ENCODE peak calls at places on chromosomes 3 and 15, in five cellular contexts. One of them, this sample, is unnamed.

GRCh38 chr15:33963831-33964664 is 4.2 kb upstream of the CHRM5 start:
- DNase-seq in cardiac muscle cell: peak
- DNase-seq in lung: no peak
- DNase-seq in fibroblast of lung: peak
- DNase-seq in CD8-positive, alpha-beta T cell: no peak
- DNase-seq in this sample: no peak

GRCh38 chr15:23823508-23823907 is 136.4 kb upstream of the NDN start:
- DNase-seq in lung: no peak
- DNase-seq in fibroblast of lung: no peak
- DNase-seq in CD8-positive, alpha-beta T cell: no peak
- DNase-seq in cardiac muscle cell: no peak
- DNase-seq in this sample: no peak

GRCh38 chr3:50356553-50356952 is 2.8 kb downstream of the TMEM115 start:
- DNase-seq in CD8-positive, alpha-beta T cell: no peak
- DNase-seq in lung: peak
- DNase-seq in fibroblast of lung: peak
- DNase-seq in cardiac muscle cell: peak
- DNase-seq in this sample: no peak

GRCh38 chr3:148790841-148791240 is 36.8 kb upstream of the CPB1 start:
- DNase-seq in cardiac muscle cell: peak
- DNase-seq in lung: no peak
- DNase-seq in fibroblast of lung: peak
- DNase-seq in CD8-positive, alpha-beta T cell: no peak
- DNase-seq in this sample: no peak

GRCh38 chr3:63333815-63334214 is 55.7 kb downstream of the SYNPR start:
- DNase-seq in CD8-positive, alpha-beta T cell: no peak
- DNase-seq in lung: no peak
- DNase-seq in fibroblast of lung: peak
- DNase-seq in cardiac muscle cell: peak
- DNase-seq in this sample: no peak

GRCh38 chr15:55279746-55280351 is 9.8 kb downstream of the RAB27A start:
- DNase-seq in cardiac muscle cell: peak
- DNase-seq in lung: no peak
- DNase-seq in fibroblast of lung: peak
- DNase-seq in CD8-positive, alpha-beta T cell: no peak
- DNase-seq in this sample: peak

GRCh38 chr3:136772709-136773108 is 20.5 kb upstream of the STAG1 start:
- DNase-seq in CD8-positive, alpha-beta T cell: no peak
- DNase-seq in lung: no peak
- DNase-seq in cardiac muscle cell: no peak
- DNase-seq in fibroblast of lung: peak
- DNase-seq in this sample: no peak

GRCh38 chr3:492586-493296 is 296.2 kb downstream of the CHL1 start:
- DNase-seq in lung: no peak
- DNase-seq in fibroblast of lung: no peak
- DNase-seq in cardiac muscle cell: no peak
- DNase-seq in CD8-positive, alpha-beta T cell: no peak
- DNase-seq in this sample: no peak

GRCh38 chr3:8736436-8736835 is 2.8 kb downstream of the CAV3 start:
- DNase-seq in lung: no peak
- DNase-seq in fibroblast of lung: no peak
- DNase-seq in cardiac muscle cell: no peak
- DNase-seq in CD8-positive, alpha-beta T cell: no peak
- DNase-seq in this sample: no peak

GRCh38 chr3:74119221-74119620 is 494.5 kb upstream of the PDZRN3 start:
- DNase-seq in CD8-positive, alpha-beta T cell: no peak
- DNase-seq in cardiac muscle cell: no peak
- DNase-seq in fibroblast of lung: no peak
- DNase-seq in lung: no peak
- DNase-seq in this sample: no peak

GRCh38 chr15:74234598-74234875 is 1.6 kb upstream of the CCDC33 start:
- DNase-seq in CD8-positive, alpha-beta T cell: no peak
- DNase-seq in cardiac muscle cell: no peak
- DNase-seq in lung: no peak
- DNase-seq in fibroblast of lung: no peak
- DNase-seq in this sample: no peak

GRCh38 chr3:133472242-133472641 is 72.4 kb downstream of the BFSP2 start:
- DNase-seq in lung: no peak
- DNase-seq in CD8-positive, alpha-beta T cell: no peak
- DNase-seq in fibroblast of lung: peak
- DNase-seq in cardiac muscle cell: peak
- DNase-seq in this sample: no peak

GRCh38 chr3:194189243-194189791 is 53.4 kb downstream of the HES1 start:
- DNase-seq in lung: no peak
- DNase-seq in CD8-positive, alpha-beta T cell: no peak
- DNase-seq in cardiac muscle cell: peak
- DNase-seq in fibroblast of lung: no peak
- DNase-seq in this sample: no peak
- H3K4me3 ChIP-seq in lung: no peak
- H3K4me3 ChIP-seq in CD8-positive, alpha-beta T cell: no peak
- H3K4me3 ChIP-seq in cardiac muscle cell: no peak
- H3K4me3 ChIP-seq in fibroblast of lung: no peak
- H3K4me3 ChIP-seq in this sample: no peak

GRCh38 chr3:184157206-184157605 is 2.0 kb downstream of the DVL3 start:
- DNase-seq in fibroblast of lung: no peak
- DNase-seq in CD8-positive, alpha-beta T cell: no peak
- DNase-seq in lung: no peak
- DNase-seq in cardiac muscle cell: no peak
- DNase-seq in this sample: no peak

GRCh38 chr3:184154909-184155643 is at the start of gene DVL3:
- DNase-seq in fibroblast of lung: peak
- DNase-seq in CD8-positive, alpha-beta T cell: peak
- DNase-seq in cardiac muscle cell: peak
- DNase-seq in lung: peak
- DNase-seq in this sample: no peak

GRCh38 chr3:184156522-184156955 is 1.4 kb downstream of the DVL3 start:
- DNase-seq in lung: no peak
- DNase-seq in CD8-positive, alpha-beta T cell: no peak
- DNase-seq in cardiac muscle cell: peak
- DNase-seq in fibroblast of lung: peak
- DNase-seq in this sample: no peak

GRCh38 chr3:184158394-184158793 is 3.2 kb downstream of the DVL3 start:
- DNase-seq in fibroblast of lung: no peak
- DNase-seq in cardiac muscle cell: no peak
- DNase-seq in CD8-positive, alpha-beta T cell: no peak
- DNase-seq in lung: no peak
- DNase-seq in this sample: no peak

GRCh38 chr3:184155644-184156521 is 706 bp downstream of the DVL3 start:
- DNase-seq in fibroblast of lung: peak
- DNase-seq in cardiac muscle cell: no peak
- DNase-seq in CD8-positive, alpha-beta T cell: peak
- DNase-seq in lung: no peak
- DNase-seq in this sample: no peak
- TF ChIP-seq CTCF in fibroblast of lung: no peak
- TF ChIP-seq CTCF in cardiac muscle cell: no peak
- TF ChIP-seq CTCF in CD8-positive, alpha-beta T cell: no peak
- TF ChIP-seq CTCF in lung: no peak
- TF ChIP-seq CTCF in this sample: no peak

GRCh38 chr3:141739731-141740130 is 1.6 kb downstream of the RNF7 start:
- DNase-seq in fibroblast of lung: no peak
- DNase-seq in lung: no peak
- DNase-seq in cardiac muscle cell: no peak
- DNase-seq in CD8-positive, alpha-beta T cell: no peak
- DNase-seq in this sample: no peak
- H3K4me3 ChIP-seq in fibroblast of lung: peak
- H3K4me3 ChIP-seq in lung: no peak
- H3K4me3 ChIP-seq in cardiac muscle cell: peak
- H3K4me3 ChIP-seq in CD8-positive, alpha-beta T cell: peak
- H3K4me3 ChIP-seq in this sample: peak

GRCh38 chr3:72160351-72160750 is 375.4 kb upstream of the PROK2 start:
- DNase-seq in lung: no peak
- DNase-seq in CD8-positive, alpha-beta T cell: no peak
- DNase-seq in fibroblast of lung: no peak
- DNase-seq in cardiac muscle cell: no peak
- DNase-seq in this sample: no peak

GRCh38 chr3:72163809-72164634 is 379.1 kb upstream of the PROK2 start:
- DNase-seq in CD8-positive, alpha-beta T cell: no peak
- DNase-seq in lung: no peak
- DNase-seq in fibroblast of lung: no peak
- DNase-seq in cardiac muscle cell: no peak
- DNase-seq in this sample: no peak

GRCh38 chr3:72159487-72159886 is 374.5 kb upstream of the PROK2 start:
- DNase-seq in CD8-positive, alpha-beta T cell: no peak
- DNase-seq in lung: no peak
- DNase-seq in cardiac muscle cell: no peak
- DNase-seq in fibroblast of lung: no peak
- DNase-seq in this sample: no peak

GRCh38 chr3:72162649-72163184 is 377.8 kb upstream of the PROK2 start:
- DNase-seq in lung: no peak
- DNase-seq in CD8-positive, alpha-beta T cell: no peak
- DNase-seq in fibroblast of lung: no peak
- DNase-seq in cardiac muscle cell: no peak
- DNase-seq in this sample: no peak

GRCh38 chr3:72161870-72162617 is 377.1 kb upstream of the PROK2 start:
- DNase-seq in lung: no peak
- DNase-seq in fibroblast of lung: peak
- DNase-seq in cardiac muscle cell: no peak
- DNase-seq in CD8-positive, alpha-beta T cell: no peak
- DNase-seq in this sample: no peak
- TF ChIP-seq CTCF in lung: no peak
- TF ChIP-seq CTCF in fibroblast of lung: no peak
- TF ChIP-seq CTCF in cardiac muscle cell: no peak
- TF ChIP-seq CTCF in CD8-positive, alpha-beta T cell: no peak
- TF ChIP-seq CTCF in this sample: no peak

GRCh38 chr3:154517404-154517803 is 87.4 kb upstream of the GPR149 start:
- DNase-seq in cardiac muscle cell: no peak
- DNase-seq in lung: no peak
- DNase-seq in CD8-positive, alpha-beta T cell: no peak
- DNase-seq in fibroblast of lung: no peak
- DNase-seq in this sample: no peak
- H3K4me3 ChIP-seq in cardiac muscle cell: no peak
- H3K4me3 ChIP-seq in lung: no peak
- H3K4me3 ChIP-seq in CD8-positive, alpha-beta T cell: no peak
- H3K4me3 ChIP-seq in fibroblast of lung: no peak
- H3K4me3 ChIP-seq in this sample: no peak

GRCh38 chr3:140096037-140096436 is 161.1 kb downstream of the CLSTN2 start:
- DNase-seq in cardiac muscle cell: no peak
- DNase-seq in CD8-positive, alpha-beta T cell: no peak
- DNase-seq in lung: no peak
- DNase-seq in fibroblast of lung: no peak
- DNase-seq in this sample: no peak
- TF ChIP-seq CTCF in cardiac muscle cell: no peak
- TF ChIP-seq CTCF in CD8-positive, alpha-beta T cell: no peak
- TF ChIP-seq CTCF in lung: no peak
- TF ChIP-seq CTCF in fibroblast of lung: no peak
- TF ChIP-seq CTCF in this sample: no peak

This sample was measured in BJ.